ENCODE peak calls at places on chromosomes 11 and 22, in nine cellular contexts. J, C, G, H, X, S, M, D and T are unnamed samples.
A peak's percentile ranks its signal among the peaks of the same experiment; 100 is the strongest.

GRCh38 chr22:42693763-42694683 is 26.6 kb downstream of the A4GALT start:
- DNase-seq in S (no peak), J (no peak), C (no peak), X (no peak), G (no peak), H (no peak), D (no peak), M (no peak), T (no peak)

GRCh38 chr11:20154381-20154780 is 5.9 kb downstream of the DBX1 start:
- DNase-seq in H (peak; percentile 80), S (no peak), G (no peak), D (no peak), M (no peak), X (peak; percentile 13), C (no peak), J (peak; percentile 72), T (no peak)

GRCh38 chr22:50190182-50190951 is 4.7 kb downstream of the TRABD start:
- DNase-seq in J (peak; percentile 81), S (peak; percentile 60), G (peak; percentile 91), H (peak; percentile 70), M (peak; percentile 84), D (peak; percentile 95), X (peak; percentile 62), C (peak; percentile 68), T (peak; percentile 83)

GRCh38 chr11:87092159-87092558 is 54.4 kb downstream of the TMEM135 start:
- DNase-seq in G (no peak), M (no peak), X (no peak), S (no peak), C (no peak), D (no peak), H (peak; percentile 14), J (no peak), T (no peak)

GRCh38 chr11:111814106-111814505 is 47.9 kb upstream of the PPP2R1B start:
- DNase-seq in H (no peak), G (no peak), M (no peak), D (no peak), X (no peak), C (no peak), J (no peak), S (no peak), T (no peak)

GRCh38 chr11:86672007-86672621 is at the start of gene ME3:
- DNase-seq in D (no peak), S (no peak), X (peak; percentile 53), G (peak; percentile 77), M (peak; percentile 70), H (peak; percentile 74), C (peak; percentile 65), J (peak; percentile 63), T (peak; percentile 68)

GRCh38 chr22:46176508-46177003 is 26.2 kb downstream of the PPARA start:
- DNase-seq in C (no peak), G (no peak), D (no peak), S (no peak), J (no peak), X (no peak), H (no peak), M (no peak), T (no peak)

GRCh38 chr11:32310218-32310601 is 125.1 kb downstream of the WT1 start:
- DNase-seq in G (no peak), S (no peak), X (no peak), D (no peak), J (no peak), H (no peak), C (no peak), M (peak; percentile 35), T (no peak)

GRCh38 chr11:2077061-2077802 is 62.0 kb downstream of the IGF2 start:
- DNase-seq in G (no peak), M (no peak), H (peak; percentile 78), S (no peak), C (no peak), D (no peak), X (peak; percentile 91), J (no peak), T (no peak)

GRCh38 chr22:49298834-49299750 is 528.6 kb downstream of the BRD1 start:
- DNase-seq in J (no peak), H (no peak), X (no peak), C (no peak), G (no peak), D (no peak), S (no peak), M (no peak), T (no peak)

GRCh38 chr11:73201249-73201648 is 16.8 kb upstream of the P2RY2 start:
- DNase-seq in S (no peak), G (no peak), C (no peak), X (no peak), H (peak; percentile 22), J (peak; percentile 27), D (no peak), M (no peak), T (no peak)

GRCh38 chr11:95576149-95576851 is 213.3 kb downstream of the FAM76B start:
- DNase-seq in G (no peak), H (no peak), X (no peak), S (no peak), J (no peak), M (no peak), D (no peak), C (no peak), T (no peak)

GRCh38 chr11:95575517-95575916 is 214.1 kb downstream of the FAM76B start:
- DNase-seq in M (no peak), D (no peak), C (no peak), J (no peak), S (no peak), X (no peak), G (no peak), H (no peak), T (no peak)

DNA sequence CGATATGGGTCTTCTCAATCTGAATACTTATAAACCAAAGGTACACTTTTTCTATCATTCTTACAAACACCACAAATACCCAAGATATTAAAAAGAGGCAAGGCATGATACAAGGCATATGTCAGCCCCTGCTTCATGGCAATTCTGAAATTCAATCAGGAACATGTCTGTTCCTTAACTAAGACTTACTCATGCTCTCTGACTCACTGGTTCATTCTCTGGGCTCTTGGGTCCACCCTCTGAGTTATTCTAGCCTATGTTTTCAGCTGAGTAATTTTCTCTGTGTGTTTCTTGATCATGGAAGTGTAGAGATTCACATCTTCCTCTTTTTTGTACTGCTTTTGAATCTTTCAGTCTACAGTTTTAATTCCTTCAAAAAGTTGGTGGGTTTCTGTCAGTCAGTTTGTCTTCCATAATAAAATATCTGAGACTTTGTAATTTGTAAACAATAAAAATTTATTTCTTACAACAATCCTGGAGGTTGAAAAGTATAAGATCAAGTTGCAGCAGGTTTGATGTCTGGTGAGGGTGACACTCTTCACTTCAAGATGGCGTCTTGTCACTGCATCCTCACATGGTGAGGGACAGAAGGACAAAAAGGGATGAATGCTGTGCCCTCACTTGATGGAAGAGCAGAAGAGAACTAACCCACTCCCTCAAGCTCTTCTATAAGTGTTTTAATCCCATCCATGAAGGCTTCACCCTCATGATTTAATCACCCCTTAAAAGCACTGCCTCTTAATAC is 211.7 kb downstream of the FAM76B start:
- DNase-seq in D (no peak), X (peak; percentile 27), S (no peak), M (no peak), J (no peak), H (peak; percentile 92), G (no peak), C (no peak), T (no peak)
- TF ChIP-seq EZH2phosphoT487 in D (no peak), X (no peak), S (no peak), M (no peak), J (no peak), H (no peak), G (no peak), C (no peak), T (no peak)

GRCh38 chr11:77407613-77408012 is 66.3 kb downstream of the PAK1 start:
- DNase-seq in H (peak; percentile 97), C (no peak), X (peak; percentile 99), G (peak; percentile 65), J (peak; percentile 21), S (peak; percentile 51), D (no peak), M (peak; percentile 69), T (no peak)

GRCh38 chr11:77406396-77406795 is 67.5 kb downstream of the PAK1 start:
- DNase-seq in M (no peak), J (no peak), G (no peak), C (no peak), H (no peak), S (no peak), D (no peak), X (no peak), T (no peak)

GRCh38 chr11:77411238-77411637 is 62.7 kb downstream of the PAK1 start:
- DNase-seq in C (peak; percentile 32), M (peak; percentile 11), D (no peak), J (peak; percentile 37), H (peak; percentile 65), X (no peak), G (no peak), S (no peak), T (peak; percentile 30)

GRCh38 chr11:77410076-77410827 is 63.6 kb downstream of the PAK1 start:
- DNase-seq in X (no peak), S (no peak), G (no peak), J (peak; percentile 13), M (no peak), C (no peak), D (no peak), H (no peak), T (no peak)

DNA sequence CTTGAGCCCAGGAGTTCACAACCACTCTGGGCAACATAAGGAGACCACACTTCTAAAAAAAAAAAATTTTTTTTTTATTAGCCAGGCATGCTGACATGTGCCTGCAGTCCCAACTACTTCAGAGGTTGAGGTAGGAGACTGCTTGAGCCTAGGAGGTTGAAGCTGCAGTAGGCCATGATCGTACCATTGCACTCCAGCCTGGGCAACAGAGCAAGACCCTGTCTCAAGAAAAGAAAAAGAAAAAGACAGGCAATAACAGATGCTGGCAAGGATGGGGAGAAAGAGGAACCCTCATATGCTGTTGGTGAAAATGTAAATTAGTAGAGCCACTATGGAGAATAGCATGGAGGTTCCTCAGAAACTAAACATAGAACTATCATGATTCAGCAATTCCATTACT is 64.8 kb downstream of the PAK1 start:
- DNase-seq in X (no peak), H (no peak), G (no peak), D (no peak), M (no peak), C (no peak), S (no peak), J (no peak), T (no peak)
- TF ChIP-seq EZH2phosphoT487 in X (no peak), H (no peak), G (no peak), D (no peak), M (no peak), C (no peak), S (no peak), J (no peak), T (no peak)

DNA sequence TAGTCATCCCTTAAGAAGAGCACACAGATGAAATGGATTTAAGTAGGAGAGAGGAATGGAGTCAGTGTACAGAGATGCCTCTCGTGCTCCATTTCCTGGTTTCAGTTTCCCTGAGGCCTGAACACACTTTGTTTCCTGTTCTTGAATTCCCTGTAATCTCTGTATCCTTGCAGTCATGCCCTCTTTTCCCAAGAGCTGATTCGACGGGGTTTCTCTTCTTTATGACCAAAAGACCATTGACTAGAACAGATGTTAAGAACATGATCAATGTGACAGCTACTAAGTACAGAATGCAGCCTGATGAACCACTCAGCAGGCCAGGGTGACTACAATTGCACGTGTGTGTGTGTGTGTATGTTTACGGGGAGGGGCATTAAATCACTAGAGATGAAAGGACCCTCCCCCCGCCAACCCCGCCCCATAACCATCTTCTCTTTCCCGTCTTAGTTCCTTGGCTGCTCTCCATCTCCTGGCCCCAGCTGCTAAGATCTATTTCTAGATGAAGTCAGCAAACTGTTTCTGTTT is 26.2 kb downstream of the SLC22A6 start:
- DNase-seq in S (no peak), H (peak; percentile 30), M (peak; percentile 70), J (no peak), X (no peak), G (no peak), C (no peak), D (no peak), T (no peak)
- TF ChIP-seq EZH2phosphoT487 in S (no peak), H (no peak), M (no peak), J (no peak), X (no peak), G (no peak), C (no peak), D (no peak), T (no peak)

GRCh38 chr11:44538375-44539054 is 26.9 kb upstream of the CD82 start:
- DNase-seq in H (peak; percentile 81), D (peak; percentile 65), C (peak; percentile 86), X (peak; percentile 73), J (peak; percentile 88), S (peak; percentile 52), M (peak; percentile 84), G (peak; percentile 90), T (peak; percentile 63)
- TF ChIP-seq EZH2phosphoT487 in H (no peak), D (no peak), C (no peak), X (no peak), J (no peak), S (no peak), M (no peak), G (no peak), T (no peak)